ENCODE peak calls at places on chromosomes 7 and 10, in seven cellular contexts. One of them, this sample, is unnamed.

GRCh38 chr7:121437470-121437869 is 41.4 kb upstream of the FAM3C start:
- DNase-seq in RPMI8226: no peak
- DNase-seq in LoVo: no peak
- DNase-seq in activated CD8-positive, alpha-beta memory T cell treated with anti-CD3 and anti-CD28 coated beads for 4 hours: no peak
- DNase-seq in heart left ventricle: no peak
- DNase-seq in caudate nucleus: no peak
- DNase-seq in neural crest cell: no peak
- DNase-seq in this sample: no peak

GRCh38 chr10:17617031-17617911 is at the start of gene HACD1:
- DNase-seq in activated CD8-positive, alpha-beta memory T cell treated with anti-CD3 and anti-CD28 coated beads for 4 hours: no peak
- DNase-seq in neural crest cell: peak; percentile 62
- DNase-seq in RPMI8226: peak; percentile 47
- DNase-seq in LoVo: peak; percentile 85
- DNase-seq in caudate nucleus: peak; percentile 31
- DNase-seq in heart left ventricle: peak; percentile 82
- DNase-seq in this sample: peak; percentile 18

GRCh38 chr7:130433336-130433735 is 7.5 kb downstream of the CEP41 start:
- DNase-seq in caudate nucleus: no peak
- DNase-seq in activated CD8-positive, alpha-beta memory T cell treated with anti-CD3 and anti-CD28 coated beads for 4 hours: no peak
- DNase-seq in neural crest cell: no peak
- DNase-seq in RPMI8226: no peak
- DNase-seq in LoVo: no peak
- DNase-seq in heart left ventricle: no peak
- DNase-seq in this sample: no peak

GRCh38 chr7:135773451-135773850 is 24.8 kb upstream of the FAM180A start:
- DNase-seq in RPMI8226: no peak
- DNase-seq in LoVo: no peak
- DNase-seq in neural crest cell: no peak
- DNase-seq in activated CD8-positive, alpha-beta memory T cell treated with anti-CD3 and anti-CD28 coated beads for 4 hours: no peak
- DNase-seq in heart left ventricle: no peak
- DNase-seq in caudate nucleus: no peak
- DNase-seq in this sample: no peak

GRCh38 chr10:49177391-49178355 is 10.5 kb downstream of the TMEM273 start:
- DNase-seq in LoVo: peak; percentile 7
- DNase-seq in neural crest cell: no peak
- DNase-seq in caudate nucleus: no peak
- DNase-seq in activated CD8-positive, alpha-beta memory T cell treated with anti-CD3 and anti-CD28 coated beads for 4 hours: peak; percentile 52
- DNase-seq in heart left ventricle: peak; percentile 86
- DNase-seq in RPMI8226: no peak
- DNase-seq in this sample: peak; percentile 82

GRCh38 chr10:57992321-57993077 is 275.2 kb downstream of the IPMK start:
- DNase-seq in LoVo: no peak
- DNase-seq in RPMI8226: no peak
- DNase-seq in neural crest cell: no peak
- DNase-seq in caudate nucleus: no peak
- DNase-seq in heart left ventricle: no peak
- DNase-seq in activated CD8-positive, alpha-beta memory T cell treated with anti-CD3 and anti-CD28 coated beads for 4 hours: no peak
- DNase-seq in this sample: no peak

GRCh38 chr10:103660364-103661197 is 167.1 kb downstream of the NEURL1 start:
- DNase-seq in activated CD8-positive, alpha-beta memory T cell treated with anti-CD3 and anti-CD28 coated beads for 4 hours: no peak
- DNase-seq in heart left ventricle: peak; percentile 51
- DNase-seq in LoVo: peak; percentile 9
- DNase-seq in caudate nucleus: no peak
- DNase-seq in neural crest cell: no peak
- DNase-seq in RPMI8226: no peak
- DNase-seq in this sample: no peak

GRCh38 chr7:22438994-22439393 is 61.0 kb downstream of the STEAP1B start:
- DNase-seq in RPMI8226: peak; percentile 46
- DNase-seq in LoVo: no peak
- DNase-seq in heart left ventricle: no peak
- DNase-seq in caudate nucleus: no peak
- DNase-seq in neural crest cell: no peak
- DNase-seq in activated CD8-positive, alpha-beta memory T cell treated with anti-CD3 and anti-CD28 coated beads for 4 hours: no peak
- DNase-seq in this sample: no peak

GRCh38 chr7:150451097-150451793 is 815 bp downstream of the GIMAP8 start:
- DNase-seq in LoVo: no peak
- DNase-seq in RPMI8226: no peak
- DNase-seq in caudate nucleus: no peak
- DNase-seq in neural crest cell: no peak
- DNase-seq in activated CD8-positive, alpha-beta memory T cell treated with anti-CD3 and anti-CD28 coated beads for 4 hours: peak; percentile 55
- DNase-seq in heart left ventricle: peak; percentile 69
- DNase-seq in this sample: peak; percentile 65

GRCh38 chr10:84540617-84541288 is 212.4 kb downstream of the CCSER2 start:
- DNase-seq in RPMI8226: peak; percentile 36
- DNase-seq in heart left ventricle: peak; percentile 61
- DNase-seq in caudate nucleus: peak; percentile 26
- DNase-seq in activated CD8-positive, alpha-beta memory T cell treated with anti-CD3 and anti-CD28 coated beads for 4 hours: peak; percentile 38
- DNase-seq in neural crest cell: peak; percentile 84
- DNase-seq in LoVo: peak; percentile 46
- DNase-seq in this sample: peak; percentile 47

GRCh38 chr10:110373857-110374654 is 69.3 kb upstream of the SMNDC1 start:
- DNase-seq in caudate nucleus: no peak
- DNase-seq in neural crest cell: no peak
- DNase-seq in heart left ventricle: no peak
- DNase-seq in RPMI8226: no peak
- DNase-seq in activated CD8-positive, alpha-beta memory T cell treated with anti-CD3 and anti-CD28 coated beads for 4 hours: no peak
- DNase-seq in LoVo: no peak
- DNase-seq in this sample: no peak

GRCh38 chr7:82755705-82756551 is 312.4 kb upstream of the CACNA2D1 start:
- DNase-seq in heart left ventricle: no peak
- DNase-seq in caudate nucleus: no peak
- DNase-seq in LoVo: no peak
- DNase-seq in RPMI8226: no peak
- DNase-seq in neural crest cell: no peak
- DNase-seq in activated CD8-positive, alpha-beta memory T cell treated with anti-CD3 and anti-CD28 coated beads for 4 hours: no peak
- DNase-seq in this sample: no peak

GRCh38 chr10:118810796-118811195 is 56.0 kb upstream of the CACUL1 start:
- DNase-seq in neural crest cell: no peak
- DNase-seq in RPMI8226: no peak
- DNase-seq in activated CD8-positive, alpha-beta memory T cell treated with anti-CD3 and anti-CD28 coated beads for 4 hours: no peak
- DNase-seq in heart left ventricle: no peak
- DNase-seq in caudate nucleus: no peak
- DNase-seq in LoVo: no peak
- DNase-seq in this sample: no peak

GRCh38 chr7:2640858-2641257 is 9.1 kb downstream of the TTYH3 start:
- DNase-seq in activated CD8-positive, alpha-beta memory T cell treated with anti-CD3 and anti-CD28 coated beads for 4 hours: no peak
- DNase-seq in RPMI8226: no peak
- DNase-seq in LoVo: no peak
- DNase-seq in neural crest cell: no peak
- DNase-seq in caudate nucleus: no peak
- DNase-seq in heart left ventricle: no peak
- DNase-seq in this sample: no peak

GRCh38 chr10:7084255-7085005 is 326.4 kb downstream of the SFMBT2 start:
- DNase-seq in activated CD8-positive, alpha-beta memory T cell treated with anti-CD3 and anti-CD28 coated beads for 4 hours: no peak
- DNase-seq in RPMI8226: no peak
- DNase-seq in neural crest cell: no peak
- DNase-seq in heart left ventricle: no peak
- DNase-seq in caudate nucleus: no peak
- DNase-seq in LoVo: no peak
- DNase-seq in this sample: no peak

GRCh38 chr10:97006364-97006763 is 174.3 kb downstream of the LCOR start:
- DNase-seq in activated CD8-positive, alpha-beta memory T cell treated with anti-CD3 and anti-CD28 coated beads for 4 hours: no peak
- DNase-seq in heart left ventricle: no peak
- DNase-seq in LoVo: no peak
- DNase-seq in RPMI8226: no peak
- DNase-seq in neural crest cell: no peak
- DNase-seq in caudate nucleus: no peak
- DNase-seq in this sample: no peak

GRCh38 chr7:50534690-50535290 is 30.4 kb downstream of the DDC start:
- DNase-seq in activated CD8-positive, alpha-beta memory T cell treated with anti-CD3 and anti-CD28 coated beads for 4 hours: no peak
- DNase-seq in heart left ventricle: no peak
- DNase-seq in LoVo: peak; percentile 91
- DNase-seq in caudate nucleus: no peak
- DNase-seq in neural crest cell: no peak
- DNase-seq in RPMI8226: peak; percentile 32
- DNase-seq in this sample: no peak

GRCh38 chr10:61760943-61761824 is 98.5 kb downstream of the CABCOCO1 start:
- DNase-seq in caudate nucleus: no peak
- DNase-seq in heart left ventricle: no peak
- DNase-seq in RPMI8226: no peak
- DNase-seq in activated CD8-positive, alpha-beta memory T cell treated with anti-CD3 and anti-CD28 coated beads for 4 hours: no peak
- DNase-seq in neural crest cell: no peak
- DNase-seq in LoVo: peak; percentile 80
- DNase-seq in this sample: no peak

GRCh38 chr7:139960158-139960557 is 102.6 kb downstream of the PARP12 start:
- DNase-seq in RPMI8226: no peak
- DNase-seq in caudate nucleus: no peak
- DNase-seq in heart left ventricle: no peak
- DNase-seq in LoVo: no peak
- DNase-seq in activated CD8-positive, alpha-beta memory T cell treated with anti-CD3 and anti-CD28 coated beads for 4 hours: no peak
- DNase-seq in neural crest cell: no peak
- DNase-seq in this sample: no peak

GRCh38 chr7:15326044-15326644 is 235.7 kb downstream of the AGMO start:
- DNase-seq in caudate nucleus: no peak
- DNase-seq in activated CD8-positive, alpha-beta memory T cell treated with anti-CD3 and anti-CD28 coated beads for 4 hours: no peak
- DNase-seq in heart left ventricle: no peak
- DNase-seq in LoVo: peak; percentile 41
- DNase-seq in RPMI8226: peak; percentile 23
- DNase-seq in neural crest cell: no peak
- DNase-seq in this sample: no peak

GRCh38 chr7:90625562-90625961 is 29.4 kb downstream of the CDK14 start:
- DNase-seq in LoVo: no peak
- DNase-seq in activated CD8-positive, alpha-beta memory T cell treated with anti-CD3 and anti-CD28 coated beads for 4 hours: no peak
- DNase-seq in RPMI8226: no peak
- DNase-seq in neural crest cell: no peak
- DNase-seq in heart left ventricle: peak; percentile 57
- DNase-seq in caudate nucleus: no peak
- DNase-seq in this sample: no peak

GRCh38 chr7:81684513-81685262 is 85.2 kb downstream of the HGF start:
- DNase-seq in LoVo: peak; percentile 90
- DNase-seq in neural crest cell: no peak
- DNase-seq in activated CD8-positive, alpha-beta memory T cell treated with anti-CD3 and anti-CD28 coated beads for 4 hours: no peak
- DNase-seq in caudate nucleus: no peak
- DNase-seq in RPMI8226: peak; percentile 97
- DNase-seq in heart left ventricle: peak; percentile 95
- DNase-seq in this sample: no peak